ENCODE peak calls at places on chromosome 1, in four cellular contexts. R, M, C and O are unnamed samples.
A peak's percentile ranks its signal among the peaks of the same experiment; 100 is the strongest.

GRCh38 chr1:12556368-12556930 is 61.6 kb downstream of the DHRS3 start:
- DNase-seq in R (no peak), M (peak; percentile 19), C (peak; percentile 57), O (peak; percentile 83)

GRCh38 chr1:230047114-230047865 is 19.7 kb upstream of the GALNT2 start:
- DNase-seq in R (no peak), M (no peak), C (peak; percentile 90), O (no peak)

GRCh38 chr1:80194221-80194620 is 1187.7 kb upstream of the ADGRL4 start:
- DNase-seq in R (no peak), M (no peak), C (no peak), O (no peak)

GRCh38 chr1:64744492-64745180 is at the start of gene RAVER2:
- DNase-seq in R (peak; percentile 56), M (peak; percentile 64), C (peak; percentile 92), O (peak; percentile 9)

GRCh38 chr1:192224386-192224785 is 66.1 kb downstream of the RGS18 start:
- DNase-seq in R (no peak), M (no peak), C (no peak), O (no peak)

GRCh38 chr1:67761730-67762129 is 71.5 kb downstream of the GNG12 start:
- DNase-seq in R (no peak), M (no peak), C (no peak), O (no peak)

GRCh38 chr1:19643113-19643512 is 998 bp upstream of the NBL1 start:
- DNase-seq in R (no peak), M (no peak), C (peak; percentile 62), O (peak; percentile 74)

GRCh38 chr1:4045397-4046010 is 145.4 kb upstream of the C1orf174 start:
- DNase-seq in R (no peak), M (no peak), C (no peak), O (no peak)

GRCh38 chr1:56638248-56638647 is 6.9 kb upstream of the PRKAA2 start:
- DNase-seq in R (no peak), M (no peak), C (no peak), O (no peak)

GRCh38 chr1:200363200-200363933 is 46.5 kb downstream of the ZNF281 start:
- DNase-seq in R (no peak), M (no peak), C (peak; percentile 57), O (no peak)

GRCh38 chr1:200364121-200364759 is 45.6 kb downstream of the ZNF281 start:
- DNase-seq in R (no peak), M (no peak), C (peak; percentile 76), O (no peak)

GRCh38 chr1:200365897-200366426 is 43.9 kb downstream of the ZNF281 start:
- DNase-seq in R (no peak), M (no peak), C (peak; percentile 73), O (no peak)

GRCh38 chr1:200366577-200367253 is 43.1 kb downstream of the ZNF281 start:
- DNase-seq in R (no peak), M (no peak), C (peak; percentile 49), O (no peak)

GRCh38 chr1:200364831-200365230 is 45.0 kb downstream of the ZNF281 start:
- DNase-seq in R (no peak), M (no peak), C (peak; percentile 83), O (no peak)
- TF ChIP-seq CTCF in R (no peak), M (no peak), C (no peak), O (no peak)

GRCh38 chr1:31745898-31746668 is 18.1 kb downstream of the ADGRB2 start:
- DNase-seq in R (no peak), M (no peak), C (no peak), O (no peak)

GRCh38 chr1:31746687-31747086 is 17.5 kb downstream of the ADGRB2 start:
- DNase-seq in R (no peak), M (no peak), C (no peak), O (no peak)

GRCh38 chr1:31747304-31747703 is 16.8 kb downstream of the ADGRB2 start:
- DNase-seq in R (no peak), M (no peak), C (no peak), O (no peak)

GRCh38 chr1:31744165-31744888 is 19.8 kb downstream of the ADGRB2 start:
- DNase-seq in R (no peak), M (no peak), C (no peak), O (no peak)

GRCh38 chr1:31745071-31745897 is 18.9 kb downstream of the ADGRB2 start:
- DNase-seq in R (peak; percentile 48), M (peak; percentile 91), C (peak; percentile 94), O (peak; percentile 60)
- TF ChIP-seq CTCF in R (peak; percentile 49), M (peak; percentile 98), C (peak; percentile 90), O (peak; percentile 89)

GRCh38 chr1:204513117-204513716 is 3.0 kb upstream of the MDM4 start:
- DNase-seq in R (no peak), M (no peak), C (no peak), O (no peak)
- TF ChIP-seq CTCF in R (peak; percentile 15), M (no peak), C (no peak), O (no peak)

GRCh38 chr1:59431566-59432294 is 134.8 kb downstream of the FGGY start:
- DNase-seq in R (no peak), M (no peak), C (no peak), O (peak; percentile 28)
- TF ChIP-seq CTCF in R (no peak), M (no peak), C (no peak), O (peak; percentile 17)